ENCODE peak calls at places on chromosome 20, in nine cellular contexts. One of them, this sample, is unnamed. For H3K4me1, the result is how much of the 10 kb centered on the place peaks cover.

GRCh38 chr20:46550441-46550840 is at the start of gene OCSTAMP:
- DNase-seq in astrocyte: no peak
- DNase-seq in sigmoid colon: no peak
- DNase-seq in H1: no peak
- DNase-seq in tibial nerve: no peak
- DNase-seq in tibial artery: no peak
- DNase-seq in cardiac muscle cell: no peak
- DNase-seq in heart left ventricle: no peak
- DNase-seq in gastrocnemius medialis: no peak
- DNase-seq in this sample: no peak

GRCh38 chr20:24458441-24458840 is 11.0 kb upstream of the SYNDIG1 start:
- DNase-seq in astrocyte: no peak
- DNase-seq in sigmoid colon: no peak
- DNase-seq in H1: no peak
- DNase-seq in tibial nerve: no peak
- DNase-seq in tibial artery: no peak
- DNase-seq in cardiac muscle cell: no peak
- DNase-seq in heart left ventricle: no peak
- DNase-seq in gastrocnemius medialis: no peak
- DNase-seq in this sample: no peak

GRCh38 chr20:59736366-59736765 is 132.0 kb downstream of the PHACTR3 start:
- DNase-seq in astrocyte: no peak
- DNase-seq in sigmoid colon: no peak
- DNase-seq in H1: no peak
- DNase-seq in tibial nerve: no peak
- DNase-seq in tibial artery: no peak
- DNase-seq in cardiac muscle cell: no peak
- DNase-seq in heart left ventricle: no peak
- DNase-seq in gastrocnemius medialis: no peak
- DNase-seq in this sample: no peak

GRCh38 chr20:35005463-35005961 is 49.8 kb downstream of the MYH7B start:
- DNase-seq in astrocyte: no peak
- DNase-seq in sigmoid colon: peak
- DNase-seq in H1: no peak
- DNase-seq in tibial nerve: peak
- DNase-seq in tibial artery: peak
- DNase-seq in cardiac muscle cell: no peak
- DNase-seq in heart left ventricle: peak
- DNase-seq in gastrocnemius medialis: no peak
- DNase-seq in this sample: no peak

GRCh38 chr20:63309261-63310071 is 16.5 kb downstream of the COL20A1 start:
- DNase-seq in astrocyte: no peak
- DNase-seq in sigmoid colon: no peak
- DNase-seq in H1: no peak
- DNase-seq in tibial nerve: no peak
- DNase-seq in tibial artery: no peak
- DNase-seq in cardiac muscle cell: peak
- DNase-seq in heart left ventricle: peak
- DNase-seq in gastrocnemius medialis: no peak
- DNase-seq in this sample: no peak

GRCh38 chr20:44166477-44166876 is 20.5 kb downstream of the JPH2 start:
- DNase-seq in astrocyte: peak
- DNase-seq in sigmoid colon: no peak
- DNase-seq in H1: no peak
- DNase-seq in tibial nerve: no peak
- DNase-seq in tibial artery: peak
- DNase-seq in cardiac muscle cell: peak
- DNase-seq in heart left ventricle: peak
- DNase-seq in gastrocnemius medialis: peak
- DNase-seq in this sample: no peak

GRCh38 chr20:24985802-24986201 is 6.7 kb downstream of the APMAP start:
- DNase-seq in astrocyte: no peak
- DNase-seq in sigmoid colon: peak
- DNase-seq in H1: no peak
- DNase-seq in tibial nerve: no peak
- DNase-seq in tibial artery: no peak
- DNase-seq in cardiac muscle cell: no peak
- DNase-seq in heart left ventricle: no peak
- DNase-seq in gastrocnemius medialis: peak
- DNase-seq in this sample: peak

GRCh38 chr20:49006446-49006980 is 39.6 kb upstream of the CSE1L start:
- DNase-seq in astrocyte: no peak
- DNase-seq in sigmoid colon: no peak
- DNase-seq in H1: no peak
- DNase-seq in tibial nerve: no peak
- DNase-seq in tibial artery: no peak
- DNase-seq in cardiac muscle cell: no peak
- DNase-seq in heart left ventricle: no peak
- DNase-seq in gastrocnemius medialis: no peak
- DNase-seq in this sample: no peak

GRCh38 chr20:58688838-58689237 is 3.8 kb upstream of the NPEPL1 start:
- DNase-seq in astrocyte: no peak
- DNase-seq in sigmoid colon: no peak
- DNase-seq in H1: no peak
- DNase-seq in tibial nerve: no peak
- DNase-seq in tibial artery: no peak
- DNase-seq in cardiac muscle cell: peak
- DNase-seq in heart left ventricle: no peak
- DNase-seq in gastrocnemius medialis: no peak
- DNase-seq in this sample: peak

GRCh38 chr20:2401527-2401926 is 20.8 kb downstream of the TGM6 start:
- DNase-seq in astrocyte: no peak
- DNase-seq in sigmoid colon: no peak
- DNase-seq in H1: no peak
- DNase-seq in tibial nerve: no peak
- DNase-seq in tibial artery: no peak
- DNase-seq in cardiac muscle cell: no peak
- DNase-seq in heart left ventricle: no peak
- DNase-seq in gastrocnemius medialis: no peak
- DNase-seq in this sample: no peak

GRCh38 chr20:2596673-2597279 is 55.7 kb upstream of the NOP56 start:
- DNase-seq in astrocyte: no peak
- DNase-seq in sigmoid colon: no peak
- DNase-seq in H1: no peak
- DNase-seq in tibial nerve: no peak
- DNase-seq in tibial artery: no peak
- DNase-seq in cardiac muscle cell: peak
- DNase-seq in heart left ventricle: no peak
- DNase-seq in gastrocnemius medialis: no peak
- DNase-seq in this sample: no peak

GRCh38 chr20:58388028-58388601 is 914 bp upstream of the VAPB start:
- DNase-seq in astrocyte: no peak
- DNase-seq in sigmoid colon: no peak
- DNase-seq in H1: no peak
- DNase-seq in tibial nerve: no peak
- DNase-seq in tibial artery: no peak
- DNase-seq in cardiac muscle cell: no peak
- DNase-seq in heart left ventricle: no peak
- DNase-seq in gastrocnemius medialis: no peak
- DNase-seq in this sample: no peak

GRCh38 chr20:53220482-53221307 is 248.5 kb downstream of the TSHZ2 start:
- DNase-seq in astrocyte: peak
- DNase-seq in sigmoid colon: no peak
- DNase-seq in H1: no peak
- DNase-seq in tibial nerve: no peak
- DNase-seq in tibial artery: no peak
- DNase-seq in cardiac muscle cell: no peak
- DNase-seq in heart left ventricle: no peak
- DNase-seq in gastrocnemius medialis: no peak
- DNase-seq in this sample: no peak

GRCh38 chr20:63103402-63104311 is 96.9 kb upstream of the BHLHE23 start:
- DNase-seq in astrocyte: no peak
- DNase-seq in sigmoid colon: no peak
- DNase-seq in H1: no peak
- DNase-seq in tibial nerve: no peak
- DNase-seq in tibial artery: no peak
- DNase-seq in cardiac muscle cell: peak
- DNase-seq in heart left ventricle: no peak
- DNase-seq in gastrocnemius medialis: no peak
- DNase-seq in this sample: no peak

GRCh38 chr20:49380245-49380875 is 102.1 kb downstream of the KCNB1 start:
- DNase-seq in astrocyte: no peak
- DNase-seq in sigmoid colon: no peak
- DNase-seq in H1: no peak
- DNase-seq in tibial nerve: no peak
- DNase-seq in tibial artery: no peak
- DNase-seq in cardiac muscle cell: no peak
- DNase-seq in heart left ventricle: no peak
- DNase-seq in gastrocnemius medialis: no peak
- DNase-seq in this sample: no peak

GRCh38 chr20:40996326-40996725 is 32.3 kb upstream of the TOP1 start:
- DNase-seq in astrocyte: no peak
- DNase-seq in sigmoid colon: no peak
- DNase-seq in H1: no peak
- DNase-seq in tibial nerve: no peak
- DNase-seq in tibial artery: no peak
- DNase-seq in cardiac muscle cell: no peak
- DNase-seq in heart left ventricle: no peak
- DNase-seq in gastrocnemius medialis: no peak
- DNase-seq in this sample: no peak
- H3K4me1 ChIP-seq in astrocyte: under half
- H3K4me1 ChIP-seq in sigmoid colon: under half
- H3K4me1 ChIP-seq in H1: under half
- H3K4me1 ChIP-seq in tibial nerve: under half
- H3K4me1 ChIP-seq in tibial artery: under half
- H3K4me1 ChIP-seq in cardiac muscle cell: under half
- H3K4me1 ChIP-seq in heart left ventricle: under half
- H3K4me1 ChIP-seq in gastrocnemius medialis: under half
- H3K4me1 ChIP-seq in this sample: under half

GRCh38 chr20:31605902-31606677 is 1.0 kb downstream of the ID1 start:
- DNase-seq in astrocyte: no peak
- DNase-seq in sigmoid colon: peak
- DNase-seq in H1: no peak
- DNase-seq in tibial nerve: no peak
- DNase-seq in tibial artery: no peak
- DNase-seq in cardiac muscle cell: peak
- DNase-seq in heart left ventricle: peak
- DNase-seq in gastrocnemius medialis: no peak
- DNase-seq in this sample: no peak

GRCh38 chr20:31606678-31606927 is 1.5 kb downstream of the ID1 start:
- DNase-seq in astrocyte: no peak
- DNase-seq in sigmoid colon: no peak
- DNase-seq in H1: no peak
- DNase-seq in tibial nerve: no peak
- DNase-seq in tibial artery: no peak
- DNase-seq in cardiac muscle cell: peak
- DNase-seq in heart left ventricle: no peak
- DNase-seq in gastrocnemius medialis: no peak
- DNase-seq in this sample: no peak

GRCh38 chr20:31607640-31608255 is 2.7 kb downstream of the ID1 start:
- DNase-seq in astrocyte: no peak
- DNase-seq in sigmoid colon: no peak
- DNase-seq in H1: no peak
- DNase-seq in tibial nerve: no peak
- DNase-seq in tibial artery: no peak
- DNase-seq in cardiac muscle cell: peak
- DNase-seq in heart left ventricle: no peak
- DNase-seq in gastrocnemius medialis: no peak
- DNase-seq in this sample: no peak

GRCh38 chr20:31608256-31608980 is 3.3 kb downstream of the ID1 start:
- DNase-seq in astrocyte: peak
- DNase-seq in sigmoid colon: peak
- DNase-seq in H1: no peak
- DNase-seq in tibial nerve: peak
- DNase-seq in tibial artery: peak
- DNase-seq in cardiac muscle cell: peak
- DNase-seq in heart left ventricle: peak
- DNase-seq in gastrocnemius medialis: peak
- DNase-seq in this sample: peak

GRCh38 chr20:31606928-31607639 is 2.0 kb downstream of the ID1 start:
- DNase-seq in astrocyte: peak
- DNase-seq in sigmoid colon: no peak
- DNase-seq in H1: no peak
- DNase-seq in tibial nerve: no peak
- DNase-seq in tibial artery: no peak
- DNase-seq in cardiac muscle cell: peak
- DNase-seq in heart left ventricle: no peak
- DNase-seq in gastrocnemius medialis: no peak
- DNase-seq in this sample: no peak
- H3K4me3 ChIP-seq in astrocyte: peak
- H3K4me3 ChIP-seq in sigmoid colon: peak
- H3K4me3 ChIP-seq in H1: peak
- H3K4me3 ChIP-seq in tibial nerve: peak
- H3K4me3 ChIP-seq in tibial artery: peak
- H3K4me3 ChIP-seq in cardiac muscle cell: peak
- H3K4me3 ChIP-seq in heart left ventricle: peak
- H3K4me3 ChIP-seq in gastrocnemius medialis: peak
- H3K4me3 ChIP-seq in this sample: peak

GRCh38 chr20:18144541-18145099 is 7.0 kb downstream of the KAT14 start:
- DNase-seq in astrocyte: no peak
- DNase-seq in sigmoid colon: no peak
- DNase-seq in H1: no peak
- DNase-seq in tibial nerve: no peak
- DNase-seq in tibial artery: no peak
- DNase-seq in cardiac muscle cell: no peak
- DNase-seq in heart left ventricle: no peak
- DNase-seq in gastrocnemius medialis: no peak
- DNase-seq in this sample: no peak
- H3K27ac ChIP-seq in astrocyte: no peak
- H3K27ac ChIP-seq in sigmoid colon: no peak
- H3K27ac ChIP-seq in H1: no peak
- H3K27ac ChIP-seq in tibial nerve: no peak
- H3K27ac ChIP-seq in tibial artery: no peak
- H3K27ac ChIP-seq in cardiac muscle cell: no peak
- H3K27ac ChIP-seq in heart left ventricle: no peak
- H3K27ac ChIP-seq in gastrocnemius medialis: no peak
- H3K27ac ChIP-seq in this sample: no peak

DNA sequence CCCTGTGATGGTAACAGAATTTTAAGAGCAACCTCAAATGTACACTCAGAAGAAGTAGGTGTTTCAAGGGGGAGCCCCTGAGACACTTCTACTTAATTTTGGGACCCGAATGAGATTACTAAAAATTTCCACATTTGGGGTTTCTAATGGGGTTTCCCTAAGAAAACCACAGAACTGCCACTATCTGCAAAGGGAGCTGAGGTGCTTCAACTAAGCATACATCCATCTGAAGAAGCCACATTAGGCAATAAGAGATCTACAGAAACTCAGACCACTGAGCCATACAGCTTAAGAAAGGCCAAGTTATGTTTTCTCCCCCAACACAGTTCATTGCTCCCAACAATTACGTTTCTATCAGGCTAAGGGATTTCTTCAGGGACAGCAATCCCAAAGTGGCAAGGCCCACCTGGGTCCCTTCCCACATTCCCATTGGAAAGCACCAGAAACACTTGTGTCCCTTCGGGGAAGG is 5.2 kb downstream of the BCL2L1 start:
- DNase-seq in astrocyte: no peak
- DNase-seq in sigmoid colon: no peak
- DNase-seq in H1: no peak
- DNase-seq in tibial nerve: no peak
- DNase-seq in tibial artery: no peak
- DNase-seq in cardiac muscle cell: no peak
- DNase-seq in heart left ventricle: no peak
- DNase-seq in gastrocnemius medialis: no peak
- DNase-seq in this sample: no peak
- H3K4me1 ChIP-seq in astrocyte: half or more
- H3K4me1 ChIP-seq in sigmoid colon: half or more
- H3K4me1 ChIP-seq in H1: half or more
- H3K4me1 ChIP-seq in tibial nerve: half or more
- H3K4me1 ChIP-seq in tibial artery: half or more
- H3K4me1 ChIP-seq in cardiac muscle cell: under half
- H3K4me1 ChIP-seq in heart left ventricle: half or more
- H3K4me1 ChIP-seq in gastrocnemius medialis: half or more
- H3K4me1 ChIP-seq in this sample: half or more

This sample was measured in right atrium auricular region.